ENCODE peak calls at places on chromosomes 4 and X, in seven cellular contexts. One of them, this sample, is unnamed.

GRCh38 chr4:48058620-48059530 is 42.3 kb downstream of the NIPAL1 start:
- DNase-seq in RWPE1: no peak
- DNase-seq in NCI-H1048: no peak
- DNase-seq in SK-N-DZ: peak; percentile 4
- DNase-seq in mammary epithelial cell: peak; percentile 21
- DNase-seq in NCI-H1092: no peak
- DNase-seq in HT1080: no peak
- DNase-seq in this sample: peak; percentile 39

GRCh38 chr4:3797831-3798500 is 31.8 kb downstream of the ADRA2C start:
- DNase-seq in RWPE1: no peak
- DNase-seq in NCI-H1048: no peak
- DNase-seq in SK-N-DZ: no peak
- DNase-seq in mammary epithelial cell: no peak
- DNase-seq in NCI-H1092: no peak
- DNase-seq in HT1080: no peak
- DNase-seq in this sample: no peak

GRCh38 chr4:23097251-23097650 is 404.5 kb downstream of the GBA3 start:
- DNase-seq in RWPE1: peak; percentile 3
- DNase-seq in NCI-H1048: no peak
- DNase-seq in SK-N-DZ: no peak
- DNase-seq in mammary epithelial cell: no peak
- DNase-seq in NCI-H1092: no peak
- DNase-seq in HT1080: peak; percentile 84
- DNase-seq in this sample: peak; percentile 7

GRCh38 chrX:16839852-16840460 is 30.2 kb downstream of the RBBP7 start:
- DNase-seq in RWPE1: peak; percentile 54
- DNase-seq in NCI-H1048: no peak
- DNase-seq in SK-N-DZ: no peak
- DNase-seq in mammary epithelial cell: peak; percentile 76
- DNase-seq in NCI-H1092: no peak
- DNase-seq in HT1080: peak; percentile 25
- DNase-seq in this sample: peak; percentile 30

GRCh38 chr4:112170451-112170993 is 25.3 kb downstream of the FAM241A start:
- DNase-seq in RWPE1: peak; percentile 81
- DNase-seq in NCI-H1048: no peak
- DNase-seq in SK-N-DZ: no peak
- DNase-seq in mammary epithelial cell: peak; percentile 87
- DNase-seq in NCI-H1092: no peak
- DNase-seq in HT1080: peak; percentile 84
- DNase-seq in this sample: peak; percentile 49

GRCh38 chrX:13647709-13648212 is 5.2 kb upstream of the TCEANC start:
- DNase-seq in RWPE1: peak; percentile 2
- DNase-seq in NCI-H1048: no peak
- DNase-seq in SK-N-DZ: peak; percentile 5
- DNase-seq in mammary epithelial cell: no peak
- DNase-seq in NCI-H1092: peak; percentile 7
- DNase-seq in HT1080: peak; percentile 61
- DNase-seq in this sample: peak; percentile 90

GRCh38 chr4:149605601-149606378 is 209.9 kb downstream of the IQCM start:
- DNase-seq in RWPE1: peak; percentile 5
- DNase-seq in NCI-H1048: no peak
- DNase-seq in SK-N-DZ: no peak
- DNase-seq in mammary epithelial cell: peak; percentile 19
- DNase-seq in NCI-H1092: no peak
- DNase-seq in HT1080: peak; percentile 72
- DNase-seq in this sample: peak; percentile 5

GRCh38 chrX:40176256-40176978 is 78.7 kb upstream of the BCOR start:
- DNase-seq in RWPE1: no peak
- DNase-seq in NCI-H1048: no peak
- DNase-seq in SK-N-DZ: no peak
- DNase-seq in mammary epithelial cell: no peak
- DNase-seq in NCI-H1092: no peak
- DNase-seq in HT1080: no peak
- DNase-seq in this sample: peak; percentile 82

GRCh38 chr4:156971623-156972369 is at the start of gene PDGFC:
- DNase-seq in RWPE1: peak; percentile 71
- DNase-seq in NCI-H1048: no peak
- DNase-seq in SK-N-DZ: peak; percentile 10
- DNase-seq in mammary epithelial cell: peak; percentile 54
- DNase-seq in NCI-H1092: peak; percentile 21
- DNase-seq in HT1080: peak; percentile 58
- DNase-seq in this sample: peak; percentile 66

GRCh38 chr4:24226667-24227066 is 336.8 kb upstream of the PPARGC1A start:
- DNase-seq in RWPE1: no peak
- DNase-seq in NCI-H1048: no peak
- DNase-seq in SK-N-DZ: no peak
- DNase-seq in mammary epithelial cell: no peak
- DNase-seq in NCI-H1092: no peak
- DNase-seq in HT1080: no peak
- DNase-seq in this sample: no peak

GRCh38 chr4:72552447-72552846 is 16.6 kb downstream of the ADAMTS3 start:
- DNase-seq in RWPE1: no peak
- DNase-seq in NCI-H1048: no peak
- DNase-seq in SK-N-DZ: no peak
- DNase-seq in mammary epithelial cell: no peak
- DNase-seq in NCI-H1092: no peak
- DNase-seq in HT1080: no peak
- DNase-seq in this sample: no peak

GRCh38 chr4:95165926-95166524 is 382.7 kb downstream of the UNC5C start:
- DNase-seq in RWPE1: peak; percentile 48
- DNase-seq in NCI-H1048: peak; percentile 49
- DNase-seq in SK-N-DZ: peak; percentile 67
- DNase-seq in mammary epithelial cell: peak; percentile 54
- DNase-seq in NCI-H1092: peak; percentile 39
- DNase-seq in HT1080: peak; percentile 53
- DNase-seq in this sample: peak; percentile 84

GRCh38 chr4:182878633-182879495 is 38.3 kb downstream of the DCTD start:
- DNase-seq in RWPE1: no peak
- DNase-seq in NCI-H1048: no peak
- DNase-seq in SK-N-DZ: no peak
- DNase-seq in mammary epithelial cell: no peak
- DNase-seq in NCI-H1092: no peak
- DNase-seq in HT1080: no peak
- DNase-seq in this sample: no peak

GRCh38 chrX:118603981-118604380 is 108.4 kb downstream of the DOCK11 start:
- DNase-seq in RWPE1: peak; percentile 31
- DNase-seq in NCI-H1048: no peak
- DNase-seq in SK-N-DZ: peak; percentile 44
- DNase-seq in mammary epithelial cell: peak; percentile 39
- DNase-seq in NCI-H1092: peak; percentile 72
- DNase-seq in HT1080: peak; percentile 46
- DNase-seq in this sample: peak; percentile 76

GRCh38 chr4:153438916-153439756 is 27.0 kb upstream of the TMEM131L start:
- DNase-seq in RWPE1: no peak
- DNase-seq in NCI-H1048: no peak
- DNase-seq in SK-N-DZ: no peak
- DNase-seq in mammary epithelial cell: no peak
- DNase-seq in NCI-H1092: no peak
- DNase-seq in HT1080: no peak
- DNase-seq in this sample: no peak

GRCh38 chrX:107447642-107448041 is 1.8 kb upstream of the FRMPD3 start:
- DNase-seq in RWPE1: no peak
- DNase-seq in NCI-H1048: no peak
- DNase-seq in SK-N-DZ: no peak
- DNase-seq in mammary epithelial cell: no peak
- DNase-seq in NCI-H1092: no peak
- DNase-seq in HT1080: no peak
- DNase-seq in this sample: peak; percentile 5

GRCh38 chr4:79856196-79856595 is 216.8 kb downstream of the ANTXR2 start:
- DNase-seq in RWPE1: no peak
- DNase-seq in NCI-H1048: no peak
- DNase-seq in SK-N-DZ: no peak
- DNase-seq in mammary epithelial cell: no peak
- DNase-seq in NCI-H1092: no peak
- DNase-seq in HT1080: no peak
- DNase-seq in this sample: no peak

GRCh38 chr4:153530284-153530995 is 64.3 kb downstream of the TMEM131L start:
- DNase-seq in RWPE1: no peak
- DNase-seq in NCI-H1048: no peak
- DNase-seq in SK-N-DZ: no peak
- DNase-seq in mammary epithelial cell: no peak
- DNase-seq in NCI-H1092: no peak
- DNase-seq in HT1080: no peak
- DNase-seq in this sample: no peak

GRCh38 chr4:122830392-122831095 is 3.9 kb downstream of the FGF2 start:
- DNase-seq in RWPE1: no peak
- DNase-seq in NCI-H1048: no peak
- DNase-seq in SK-N-DZ: no peak
- DNase-seq in mammary epithelial cell: no peak
- DNase-seq in NCI-H1092: no peak
- DNase-seq in HT1080: no peak
- DNase-seq in this sample: no peak

GRCh38 chr4:2250003-2250763 is 8.3 kb upstream of the HAUS3 start:
- DNase-seq in RWPE1: no peak
- DNase-seq in NCI-H1048: no peak
- DNase-seq in SK-N-DZ: no peak
- DNase-seq in mammary epithelial cell: no peak
- DNase-seq in NCI-H1092: no peak
- DNase-seq in HT1080: no peak
- DNase-seq in this sample: no peak

GRCh38 chr4:101475246-101475645 is 127.9 kb upstream of the PPP3CA start:
- DNase-seq in RWPE1: no peak
- DNase-seq in NCI-H1048: peak; percentile 15
- DNase-seq in SK-N-DZ: no peak
- DNase-seq in mammary epithelial cell: no peak
- DNase-seq in NCI-H1092: peak; percentile 1
- DNase-seq in HT1080: no peak
- DNase-seq in this sample: no peak

GRCh38 chr4:86522349-86522748 is 71.8 kb upstream of the PTPN13 start:
- DNase-seq in RWPE1: no peak
- DNase-seq in NCI-H1048: no peak
- DNase-seq in SK-N-DZ: no peak
- DNase-seq in mammary epithelial cell: no peak
- DNase-seq in NCI-H1092: no peak
- DNase-seq in HT1080: no peak
- DNase-seq in this sample: peak; percentile 38

This sample was measured in DMS53.